ENCODE peak calls at places on chromosomes 11 and 22, in ten cellular contexts. One of them, this sample, is unnamed.

GRCh38 chr22:22770280-22770871 is 117.2 kb upstream of the IGLL5 start:
- DNase-seq in PC-9: peak
- DNase-seq in NB4: peak
- DNase-seq in bronchial epithelial cell: peak
- DNase-seq in fibroblast of lung: peak
- DNase-seq in small intestine: peak
- DNase-seq in mesenchymal stem cell: peak
- DNase-seq in skeletal muscle cell: no peak
- DNase-seq in kidney: peak
- DNase-seq in GM06990: no peak
- DNase-seq in this sample: peak

GRCh38 chr11:76248210-76248609 is 41.9 kb upstream of the WNT11 start:
- DNase-seq in PC-9: no peak
- DNase-seq in NB4: no peak
- DNase-seq in bronchial epithelial cell: peak
- DNase-seq in fibroblast of lung: no peak
- DNase-seq in small intestine: peak
- DNase-seq in mesenchymal stem cell: peak
- DNase-seq in skeletal muscle cell: no peak
- DNase-seq in kidney: peak
- DNase-seq in GM06990: no peak
- DNase-seq in this sample: no peak

GRCh38 chr11:125413226-125413625 is 82.8 kb downstream of the FEZ1 start:
- DNase-seq in PC-9: no peak
- DNase-seq in NB4: no peak
- DNase-seq in bronchial epithelial cell: no peak
- DNase-seq in fibroblast of lung: no peak
- DNase-seq in small intestine: no peak
- DNase-seq in mesenchymal stem cell: no peak
- DNase-seq in skeletal muscle cell: no peak
- DNase-seq in kidney: peak
- DNase-seq in GM06990: no peak
- DNase-seq in this sample: no peak

GRCh38 chr11:78373689-78374088 is 43.9 kb downstream of the GAB2 start:
- DNase-seq in PC-9: no peak
- DNase-seq in NB4: no peak
- DNase-seq in bronchial epithelial cell: no peak
- DNase-seq in fibroblast of lung: no peak
- DNase-seq in small intestine: no peak
- DNase-seq in mesenchymal stem cell: no peak
- DNase-seq in skeletal muscle cell: no peak
- DNase-seq in kidney: no peak
- DNase-seq in GM06990: no peak
- DNase-seq in this sample: no peak

GRCh38 chr11:69131644-69132300 is 24.0 kb upstream of the SMIM38 start:
- DNase-seq in PC-9: peak
- DNase-seq in NB4: no peak
- DNase-seq in bronchial epithelial cell: peak
- DNase-seq in fibroblast of lung: peak
- DNase-seq in small intestine: peak
- DNase-seq in mesenchymal stem cell: peak
- DNase-seq in skeletal muscle cell: no peak
- DNase-seq in kidney: peak
- DNase-seq in GM06990: no peak
- DNase-seq in this sample: peak

GRCh38 chr11:7657306-7658025 is 15.8 kb downstream of the CYB5R2 start:
- DNase-seq in PC-9: peak
- DNase-seq in NB4: peak
- DNase-seq in bronchial epithelial cell: peak
- DNase-seq in fibroblast of lung: peak
- DNase-seq in small intestine: peak
- DNase-seq in mesenchymal stem cell: peak
- DNase-seq in skeletal muscle cell: no peak
- DNase-seq in kidney: no peak
- DNase-seq in GM06990: no peak
- DNase-seq in this sample: peak

GRCh38 chr11:70494559-70495350 is 96.4 kb downstream of the CTTN start:
- DNase-seq in PC-9: no peak
- DNase-seq in NB4: no peak
- DNase-seq in bronchial epithelial cell: no peak
- DNase-seq in fibroblast of lung: no peak
- DNase-seq in small intestine: no peak
- DNase-seq in mesenchymal stem cell: no peak
- DNase-seq in skeletal muscle cell: no peak
- DNase-seq in kidney: peak
- DNase-seq in GM06990: no peak
- DNase-seq in this sample: no peak

GRCh38 chr22:45887202-45888131 is 89.5 kb downstream of the WNT7B start:
- DNase-seq in PC-9: peak
- DNase-seq in NB4: no peak
- DNase-seq in bronchial epithelial cell: peak
- DNase-seq in fibroblast of lung: no peak
- DNase-seq in small intestine: no peak
- DNase-seq in mesenchymal stem cell: no peak
- DNase-seq in skeletal muscle cell: no peak
- DNase-seq in kidney: peak
- DNase-seq in GM06990: no peak
- DNase-seq in this sample: peak

GRCh38 chr11:69335010-69335409 is 41.1 kb downstream of the MYEOV start:
- DNase-seq in PC-9: peak
- DNase-seq in NB4: no peak
- DNase-seq in bronchial epithelial cell: no peak
- DNase-seq in fibroblast of lung: no peak
- DNase-seq in small intestine: no peak
- DNase-seq in mesenchymal stem cell: no peak
- DNase-seq in skeletal muscle cell: no peak
- DNase-seq in kidney: no peak
- DNase-seq in GM06990: no peak
- DNase-seq in this sample: no peak

GRCh38 chr22:50706481-50707125 is 31.4 kb upstream of the ACR start:
- DNase-seq in PC-9: no peak
- DNase-seq in NB4: no peak
- DNase-seq in bronchial epithelial cell: no peak
- DNase-seq in fibroblast of lung: no peak
- DNase-seq in small intestine: no peak
- DNase-seq in mesenchymal stem cell: no peak
- DNase-seq in skeletal muscle cell: no peak
- DNase-seq in kidney: peak
- DNase-seq in GM06990: no peak
- DNase-seq in this sample: no peak

GRCh38 chr22:38214248-38215056 is 12.7 kb downstream of the MAFF start:
- DNase-seq in PC-9: no peak
- DNase-seq in NB4: no peak
- DNase-seq in bronchial epithelial cell: peak
- DNase-seq in fibroblast of lung: peak
- DNase-seq in small intestine: peak
- DNase-seq in mesenchymal stem cell: peak
- DNase-seq in skeletal muscle cell: no peak
- DNase-seq in kidney: peak
- DNase-seq in GM06990: peak
- DNase-seq in this sample: no peak
- H3K4me3 ChIP-seq in PC-9: no peak
- H3K4me3 ChIP-seq in NB4: no peak
- H3K4me3 ChIP-seq in bronchial epithelial cell: no peak
- H3K4me3 ChIP-seq in fibroblast of lung: no peak
- H3K4me3 ChIP-seq in small intestine: no peak
- H3K4me3 ChIP-seq in mesenchymal stem cell: peak
- H3K4me3 ChIP-seq in skeletal muscle cell: peak
- H3K4me3 ChIP-seq in kidney: no peak
- H3K4me3 ChIP-seq in GM06990: peak
- H3K4me3 ChIP-seq in this sample: no peak

GRCh38 chr11:86865436-86865835 is 65.1 kb downstream of the PRSS23 start:
- DNase-seq in PC-9: no peak
- DNase-seq in NB4: no peak
- DNase-seq in bronchial epithelial cell: no peak
- DNase-seq in fibroblast of lung: no peak
- DNase-seq in small intestine: no peak
- DNase-seq in mesenchymal stem cell: no peak
- DNase-seq in skeletal muscle cell: no peak
- DNase-seq in kidney: no peak
- DNase-seq in GM06990: no peak
- DNase-seq in this sample: no peak
- H3K4me3 ChIP-seq in PC-9: no peak
- H3K4me3 ChIP-seq in NB4: no peak
- H3K4me3 ChIP-seq in bronchial epithelial cell: no peak
- H3K4me3 ChIP-seq in fibroblast of lung: no peak
- H3K4me3 ChIP-seq in small intestine: no peak
- H3K4me3 ChIP-seq in mesenchymal stem cell: no peak
- H3K4me3 ChIP-seq in skeletal muscle cell: no peak
- H3K4me3 ChIP-seq in kidney: no peak
- H3K4me3 ChIP-seq in GM06990: no peak
- H3K4me3 ChIP-seq in this sample: no peak

DNA sequence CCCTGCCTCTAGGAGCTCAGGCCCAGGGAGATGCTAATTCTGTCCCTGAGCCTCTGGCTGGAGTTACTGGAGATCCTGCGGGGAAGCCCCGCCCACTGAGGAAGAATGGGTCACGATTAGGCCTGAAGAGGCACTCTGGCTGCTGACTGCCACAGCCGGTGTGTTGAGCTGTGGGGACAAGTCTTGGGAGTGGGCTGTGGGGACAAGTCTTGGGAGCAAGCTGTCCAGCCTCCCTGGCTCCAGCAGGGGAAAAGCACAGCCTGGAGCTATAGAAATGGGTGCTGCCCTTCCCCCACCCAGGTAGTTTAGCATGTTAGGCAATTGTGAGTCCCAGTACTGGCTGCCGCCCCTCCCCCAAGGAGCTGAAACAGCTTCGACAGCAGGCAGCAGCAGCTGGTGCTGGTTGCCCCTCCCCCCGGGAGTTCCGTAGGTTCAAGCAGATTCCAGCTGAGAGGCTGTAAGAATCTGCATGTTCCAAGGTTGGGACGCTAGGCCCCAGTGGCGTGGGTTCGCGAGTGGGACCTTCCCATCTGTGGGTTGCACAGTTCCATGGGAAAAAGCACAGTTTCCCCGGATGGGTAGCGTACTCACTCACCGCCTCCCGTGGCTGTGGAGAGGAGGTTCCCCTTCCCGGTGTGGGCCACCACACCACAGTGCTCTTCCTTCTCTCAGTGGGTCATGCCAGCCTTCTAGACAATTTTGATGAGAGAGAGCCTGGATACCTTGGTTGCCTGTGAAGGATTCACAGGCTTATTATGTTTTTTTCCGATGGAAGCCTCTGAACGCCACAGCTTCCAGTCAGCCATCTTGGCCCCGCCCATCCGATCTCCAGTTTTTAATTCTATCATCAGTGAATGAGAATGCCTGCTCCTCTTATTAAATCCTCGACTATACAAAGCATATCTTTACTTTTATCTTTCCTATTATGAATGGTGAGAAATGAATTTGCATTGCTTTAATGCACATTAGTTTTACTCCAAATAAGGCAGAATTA is 61.5 kb downstream of the MSANTD4 start:
- DNase-seq in PC-9: no peak
- DNase-seq in NB4: no peak
- DNase-seq in bronchial epithelial cell: no peak
- DNase-seq in fibroblast of lung: no peak
- DNase-seq in small intestine: no peak
- DNase-seq in mesenchymal stem cell: no peak
- DNase-seq in skeletal muscle cell: no peak
- DNase-seq in kidney: peak
- DNase-seq in GM06990: no peak
- DNase-seq in this sample: no peak
- H3K4me3 ChIP-seq in PC-9: peak
- H3K4me3 ChIP-seq in NB4: no peak
- H3K4me3 ChIP-seq in bronchial epithelial cell: no peak
- H3K4me3 ChIP-seq in fibroblast of lung: no peak
- H3K4me3 ChIP-seq in small intestine: no peak
- H3K4me3 ChIP-seq in mesenchymal stem cell: no peak
- H3K4me3 ChIP-seq in skeletal muscle cell: no peak
- H3K4me3 ChIP-seq in kidney: no peak
- H3K4me3 ChIP-seq in GM06990: no peak
- H3K4me3 ChIP-seq in this sample: no peak

DNA sequence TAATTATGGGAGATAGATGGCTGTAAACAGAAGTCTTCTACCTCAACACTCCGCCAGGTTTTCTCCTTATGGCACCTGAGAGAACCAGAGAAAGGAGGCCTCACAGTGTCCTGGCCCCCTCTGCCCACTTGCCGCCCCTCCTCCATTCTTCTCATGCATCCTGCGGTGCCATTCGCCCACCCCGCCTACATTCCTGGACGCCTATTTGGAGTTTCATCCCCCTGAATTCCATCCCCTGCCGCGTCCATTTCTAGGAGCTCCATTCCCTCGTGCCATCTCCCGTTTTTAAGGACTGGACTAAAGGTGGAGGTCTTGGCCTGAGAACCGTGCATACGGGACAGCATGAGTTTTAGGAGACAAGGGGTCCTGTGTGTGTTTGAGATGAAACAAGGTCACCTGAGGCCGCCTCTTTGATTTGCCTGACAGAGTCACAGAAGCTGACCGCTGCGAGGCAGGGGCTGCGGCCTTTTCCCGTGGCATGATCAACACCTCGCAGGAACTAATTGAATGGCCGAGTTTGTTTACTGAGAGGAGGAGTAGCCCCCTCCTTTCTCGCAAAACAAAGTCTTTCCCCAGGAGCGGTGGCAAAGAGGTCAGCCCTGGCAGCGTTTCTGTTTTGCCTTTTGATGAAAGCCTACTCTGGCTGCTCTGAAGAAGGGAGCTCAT is 246.2 kb downstream of the ST3GAL4 start:
- DNase-seq in PC-9: no peak
- DNase-seq in NB4: no peak
- DNase-seq in bronchial epithelial cell: no peak
- DNase-seq in fibroblast of lung: no peak
- DNase-seq in small intestine: no peak
- DNase-seq in mesenchymal stem cell: no peak
- DNase-seq in skeletal muscle cell: no peak
- DNase-seq in kidney: no peak
- DNase-seq in GM06990: no peak
- DNase-seq in this sample: no peak
- H3K4me3 ChIP-seq in PC-9: no peak
- H3K4me3 ChIP-seq in NB4: no peak
- H3K4me3 ChIP-seq in bronchial epithelial cell: no peak
- H3K4me3 ChIP-seq in fibroblast of lung: no peak
- H3K4me3 ChIP-seq in small intestine: no peak
- H3K4me3 ChIP-seq in mesenchymal stem cell: no peak
- H3K4me3 ChIP-seq in skeletal muscle cell: no peak
- H3K4me3 ChIP-seq in kidney: no peak
- H3K4me3 ChIP-seq in GM06990: no peak
- H3K4me3 ChIP-seq in this sample: no peak

GRCh38 chr11:23078289-23078971 is 218.2 kb upstream of the CCDC179 start:
- DNase-seq in PC-9: no peak
- DNase-seq in NB4: no peak
- DNase-seq in bronchial epithelial cell: peak
- DNase-seq in fibroblast of lung: peak
- DNase-seq in small intestine: no peak
- DNase-seq in mesenchymal stem cell: peak
- DNase-seq in skeletal muscle cell: peak
- DNase-seq in kidney: no peak
- DNase-seq in GM06990: no peak
- DNase-seq in this sample: peak
- H3K4me3 ChIP-seq in PC-9: no peak
- H3K4me3 ChIP-seq in NB4: no peak
- H3K4me3 ChIP-seq in bronchial epithelial cell: no peak
- H3K4me3 ChIP-seq in fibroblast of lung: no peak
- H3K4me3 ChIP-seq in small intestine: no peak
- H3K4me3 ChIP-seq in mesenchymal stem cell: no peak
- H3K4me3 ChIP-seq in skeletal muscle cell: no peak
- H3K4me3 ChIP-seq in kidney: no peak
- H3K4me3 ChIP-seq in GM06990: no peak
- H3K4me3 ChIP-seq in this sample: no peak